ENCODE peak calls at places on chromosomes 13 and 19, in nine cellular contexts. E, X, Q, S, A, R, V, T and B are unnamed samples.
A peak's percentile ranks its signal among the peaks of the same experiment; 100 is the strongest.

GRCh38 chr13:110346661-110347067 is 39.6 kb downstream of the COL4A2 start:
- DNase-seq in E (no peak), X (no peak), Q (peak; percentile 72), S (peak; percentile 13), A (no peak), R (no peak), V (no peak), T (no peak), B (no peak)

GRCh38 chr19:12766051-12766521 is 9.3 kb downstream of the HOOK2 start:
- DNase-seq in E (no peak), X (peak; percentile 88), Q (peak; percentile 84), S (no peak), A (no peak), R (peak; percentile 76), V (peak; percentile 58), T (no peak), B (peak; percentile 87)

GRCh38 chr19:3983936-3984583 is 1.2 kb downstream of the EEF2 start:
- DNase-seq in E (no peak), X (no peak), Q (peak; percentile 44), S (no peak), A (peak; percentile 32), R (no peak), V (peak; percentile 27), T (no peak), B (peak; percentile 73)

GRCh38 chr13:99297330-99297729 is 9.9 kb downstream of the GPR183 start:
- DNase-seq in E (no peak), X (no peak), Q (no peak), S (no peak), A (no peak), R (no peak), V (no peak), T (no peak), B (no peak)

GRCh38 chr13:32309812-32310706 is 5.1 kb downstream of the ZAR1L start:
- DNase-seq in E (peak; percentile 32), X (peak; percentile 74), Q (peak; percentile 49), S (peak; percentile 54), A (peak; percentile 47), R (peak; percentile 65), V (peak; percentile 14), T (no peak), B (peak; percentile 45)

GRCh38 chr19:581399-582111 is 8.1 kb upstream of the HCN2 start:
- DNase-seq in E (no peak), X (no peak), Q (no peak), S (no peak), A (no peak), R (no peak), V (no peak), T (no peak), B (no peak)

GRCh38 chr13:84366484-84366883 is 484.2 kb upstream of the SLITRK1 start:
- DNase-seq in E (no peak), X (peak; percentile 0), Q (no peak), S (no peak), A (no peak), R (no peak), V (no peak), T (no peak), B (no peak)

GRCh38 chr13:99214232-99214631 is 13.6 kb downstream of the UBAC2 start:
- DNase-seq in E (no peak), X (peak; percentile 24), Q (no peak), S (no peak), A (no peak), R (no peak), V (no peak), T (peak; percentile 67), B (no peak)

GRCh38 chr19:38817081-38817480 is 4.3 kb upstream of the LGALS4 start:
- DNase-seq in E (no peak), X (no peak), Q (no peak), S (no peak), A (no peak), R (no peak), V (no peak), T (no peak), B (no peak)

GRCh38 chr19:57560049-57560491 is 407 bp upstream of the ZNF550 start:
- DNase-seq in E (no peak), X (no peak), Q (no peak), S (no peak), A (peak; percentile 30), R (no peak), V (no peak), T (no peak), B (no peak)

GRCh38 chr19:39792999-39793546 is 14.4 kb downstream of the LEUTX start:
- DNase-seq in E (peak; percentile 100), X (peak; percentile 93), Q (peak; percentile 88), S (peak; percentile 65), A (peak; percentile 80), R (peak; percentile 54), V (peak; percentile 86), T (peak; percentile 40), B (peak; percentile 60)

GRCh38 chr19:3061214-3062161 is 807 bp downstream of the TLE5 start:
- DNase-seq in E (no peak), X (no peak), Q (no peak), S (no peak), A (peak; percentile 86), R (no peak), V (peak; percentile 85), T (no peak), B (no peak)

GRCh38 chr13:28723806-28724205 is 5.0 kb upstream of the SLC46A3 start:
- DNase-seq in E (no peak), X (no peak), Q (no peak), S (no peak), A (no peak), R (no peak), V (no peak), T (no peak), B (no peak)

GRCh38 chr13:77724092-77724491 is 26.6 kb downstream of the SLAIN1 start:
- DNase-seq in E (no peak), X (no peak), Q (no peak), S (no peak), A (no peak), R (no peak), V (no peak), T (peak; percentile 47), B (no peak)

GRCh38 chr19:40542197-40542859 is 34.3 kb upstream of the SHKBP1 start:
- DNase-seq in E (no peak), X (no peak), Q (no peak), S (no peak), A (peak; percentile 60), R (no peak), V (no peak), T (no peak), B (no peak)

GRCh38 chr13:84430441-84430840 is 548.2 kb upstream of the SLITRK1 start:
- DNase-seq in E (no peak), X (no peak), Q (no peak), S (no peak), A (no peak), R (no peak), V (no peak), T (no peak), B (no peak)

GRCh38 chr19:7434391-7434790 is 54.4 kb downstream of the PEX11G start:
- DNase-seq in E (no peak), X (no peak), Q (no peak), S (no peak), A (no peak), R (no peak), V (no peak), T (no peak), B (no peak)
- TF ChIP-seq REST in E (no peak), X (no peak), Q (no peak), S (no peak), A (no peak), R (no peak), V (no peak), T (no peak), B (peak; percentile 32)

DNA sequence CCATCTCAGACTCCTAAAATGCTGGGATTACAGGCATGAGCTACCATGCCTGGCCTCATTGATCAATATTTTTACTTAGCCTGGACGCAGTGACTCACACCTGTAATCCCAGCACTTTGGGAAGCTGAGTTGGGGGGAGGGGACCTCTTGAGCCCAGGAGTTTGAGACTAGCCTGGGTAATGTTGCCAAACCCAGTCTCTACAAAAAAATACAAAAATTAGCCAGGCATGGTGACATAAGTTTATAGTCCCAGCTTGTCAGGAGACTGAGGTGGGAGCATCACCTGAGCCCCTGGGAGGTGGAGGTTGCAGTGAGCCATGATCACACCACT is 1.9 kb downstream of the SAE1 start:
- DNase-seq in E (no peak), X (no peak), Q (no peak), S (no peak), A (no peak), R (no peak), V (no peak), T (no peak), B (no peak)
- TF ChIP-seq CTCF in E (no peak), X (no peak), Q (no peak), S (no peak), A (no peak), R (no peak), V (no peak), T (no peak), B (no peak)

GRCh38 chr19:46495789-46496099 is at the start of gene PNMA8B:
- DNase-seq in E (no peak), X (peak; percentile 98), Q (no peak), S (no peak), A (peak; percentile 99), R (no peak), V (peak; percentile 67), T (no peak), B (no peak)
- TF ChIP-seq REST in E (no peak), X (no peak), Q (no peak), S (no peak), A (no peak), R (no peak), V (no peak), T (no peak), B (no peak)

GRCh38 chr13:60617863-60618733 is 221.1 kb downstream of the TDRD3 start:
- DNase-seq in E (no peak), X (peak; percentile 80), Q (peak; percentile 10), S (no peak), A (no peak), R (peak; percentile 32), V (no peak), T (no peak), B (no peak)
- TF ChIP-seq CTCF in E (peak; percentile 46), X (peak; percentile 75), Q (peak; percentile 5), S (peak; percentile 36), A (peak; percentile 43), R (peak; percentile 74), V (peak; percentile 35), T (no peak), B (no peak)

GRCh38 chr19:50008532-50008931 is 16.6 kb downstream of the VRK3 start:
- DNase-seq in E (no peak), X (peak; percentile 90), Q (peak; percentile 33), S (no peak), A (no peak), R (no peak), V (peak; percentile 57), T (no peak), B (peak; percentile 18)
- TF ChIP-seq REST in E (no peak), X (no peak), Q (no peak), S (no peak), A (no peak), R (no peak), V (no peak), T (no peak), B (no peak)

GRCh38 chr13:20217168-20217567 is 15.0 kb downstream of the GJB6 start:
- DNase-seq in E (no peak), X (no peak), Q (no peak), S (no peak), A (no peak), R (peak; percentile 42), V (no peak), T (no peak), B (no peak)
- TF ChIP-seq CTCF in E (no peak), X (no peak), Q (no peak), S (no peak), A (no peak), R (no peak), V (no peak), T (no peak), B (no peak)